ENCODE peak calls at places on chromosomes 2 and 18, in seven cellular contexts. Y is activated naive CD4-positive, alpha-beta T cell; V is heart right ventricle; B is activated T-helper 1 cell treated with anti-CD3 and anti-CD28 coated beads, Interleukin-12 subunit alpha, Interleukin-12 subunit beta, Interleukin-2, Interleukin-4 antibody, amounts not matched to agents 30 ng/mL and 10 ng/mL and 1 ng/mL, durations not matched to agents 14 hours and 24 hours and 36 hours; Q is amniotic stem cell; Z is epithelial cell of esophagus; S is NCI-H345. C is an unnamed sample.

GRCh38 chr2:120230515-120231471 is 7.6 kb upstream of the TMEM185B start:
- DNase-seq in Z (no peak), B (no peak), Y (no peak), S (no peak), V (no peak), Q (no peak), C (no peak)

GRCh38 chr2:86671304-86671981 is 47.8 kb upstream of the RNF103 start:
- DNase-seq in S (peak; percentile 11), Y (no peak), Q (no peak), B (no peak), V (no peak), Z (peak; percentile 35), C (no peak)

GRCh38 chr2:38665854-38666577 is at the start of gene GALM:
- DNase-seq in Z (peak; percentile 47), B (peak; percentile 54), Y (peak; percentile 31), V (peak; percentile 78), Q (peak; percentile 12), S (no peak), C (peak; percentile 90)

GRCh38 chr18:31101148-31102019 is 837 bp downstream of the DSC2 start:
- DNase-seq in Q (no peak), Y (no peak), S (peak; percentile 54), Z (peak; percentile 42), B (no peak), V (peak; percentile 82), C (peak; percentile 78)

GRCh38 chr18:72555983-72556382 is 11.8 kb upstream of the CBLN2 start:
- DNase-seq in B (no peak), S (no peak), V (no peak), Q (no peak), Y (no peak), Z (no peak), C (no peak)

GRCh38 chr2:199460101-199460671 is 2.4 kb upstream of the SATB2 start:
- DNase-seq in Z (peak; percentile 38), B (no peak), S (peak; percentile 60), Y (no peak), V (no peak), Q (no peak), C (no peak)

GRCh38 chr18:45441110-45441842 is 174.0 kb upstream of the SLC14A2 start:
- DNase-seq in Y (no peak), Z (peak; percentile 69), Q (no peak), V (no peak), B (no peak), S (no peak), C (no peak)

GRCh38 chr18:59605633-59606192 is 91.5 kb downstream of the CCBE1 start:
- DNase-seq in S (no peak), B (no peak), V (no peak), Z (no peak), Y (no peak), Q (no peak), C (no peak)

GRCh38 chr18:31652355-31652754 is 32.0 kb downstream of the B4GALT6 start:
- DNase-seq in B (no peak), S (no peak), Z (no peak), Y (no peak), Q (no peak), V (no peak), C (no peak)

GRCh38 chr18:59060540-59060939 is 79.1 kb upstream of the SEC11C start:
- DNase-seq in Q (no peak), Y (no peak), V (no peak), B (no peak), S (no peak), Z (no peak), C (no peak)

GRCh38 chr2:127157651-127158460 is 50.9 kb upstream of the BIN1 start:
- DNase-seq in Z (no peak), B (no peak), Y (no peak), Q (no peak), V (no peak), S (no peak), C (peak; percentile 53)

GRCh38 chr2:143150287-143150686 is 21.1 kb downstream of the ARHGAP15 start:
- DNase-seq in B (no peak), Y (no peak), S (no peak), Q (no peak), Z (no peak), V (no peak), C (peak; percentile 34)

GRCh38 chr2:98869868-98870267 is 66.2 kb downstream of the CRACDL start:
- DNase-seq in S (peak; percentile 99), B (no peak), Y (no peak), V (no peak), Z (peak; percentile 74), Q (no peak), C (no peak)

GRCh38 chr2:159091981-159092380 is 123.5 kb downstream of the TANC1 start:
- DNase-seq in B (no peak), Z (peak; percentile 22), V (no peak), Q (no peak), Y (no peak), S (no peak), C (no peak)

GRCh38 chr2:217160978-217161973 is 301.4 kb upstream of the TNP1 start:
- DNase-seq in B (no peak), S (no peak), Z (no peak), Y (no peak), Q (no peak), V (no peak), C (no peak)

GRCh38 chr2:9312591-9312990 is 106.0 kb downstream of the ASAP2 start:
- DNase-seq in S (no peak), V (no peak), B (no peak), Q (no peak), Y (no peak), Z (no peak), C (no peak)

GRCh38 chr2:214536625-214537024 is 125.8 kb downstream of the VWC2L start:
- DNase-seq in Z (no peak), Y (no peak), Q (no peak), S (no peak), V (no peak), B (no peak), C (no peak)

C was measured in sciatic nerve.